ENCODE peak calls at places on chromosomes 2 and 18, in five cellular contexts. H, V, R, N and F are unnamed samples.

GRCh38 chr2:10196275-10196892 is 73.8 kb downstream of the RRM2 start:
- DNase-seq in R (no peak), N (peak; percentile 46), H (no peak), V (no peak), F (no peak)

GRCh38 chr2:7377861-7378569 is 460.8 kb downstream of the RNF144A start:
- DNase-seq in H (no peak), N (no peak), R (peak; percentile 37), V (peak; percentile 14), F (peak; percentile 81)

GRCh38 chr2:47907097-47907781 is 941 bp upstream of the FBXO11 start:
- DNase-seq in V (no peak), R (peak; percentile 27), H (peak; percentile 30), N (peak; percentile 42), F (no peak)

GRCh38 chr2:164028764-164029534 is 293.1 kb upstream of the FIGN start:
- DNase-seq in V (no peak), R (no peak), H (no peak), N (no peak), F (no peak)

GRCh38 chr18:79567481-79568147 is 112.0 kb upstream of the CTDP1 start:
- DNase-seq in R (peak; percentile 66), V (peak; percentile 57), H (no peak), N (no peak), F (no peak)

GRCh38 chr2:108963057-108963456 is 26.0 kb downstream of the EDAR start:
- DNase-seq in N (no peak), H (no peak), R (no peak), V (no peak), F (no peak)

GRCh38 chr18:35721431-35722081 is 140.0 kb downstream of the GALNT1 start:
- DNase-seq in R (no peak), V (no peak), H (no peak), N (no peak), F (no peak)

GRCh38 chr18:34352385-34353163 is 127.9 kb upstream of the NOL4 start:
- DNase-seq in H (no peak), R (no peak), V (no peak), N (no peak), F (no peak)

GRCh38 chr2:196336715-196337617 is 165.6 kb upstream of the STK17B start:
- DNase-seq in V (no peak), R (no peak), N (peak; percentile 13), H (peak; percentile 12), F (no peak)

GRCh38 chr2:240355001-240355891 is 80.2 kb upstream of the GPC1 start:
- DNase-seq in V (no peak), N (no peak), R (no peak), H (no peak), F (no peak)

DNA sequence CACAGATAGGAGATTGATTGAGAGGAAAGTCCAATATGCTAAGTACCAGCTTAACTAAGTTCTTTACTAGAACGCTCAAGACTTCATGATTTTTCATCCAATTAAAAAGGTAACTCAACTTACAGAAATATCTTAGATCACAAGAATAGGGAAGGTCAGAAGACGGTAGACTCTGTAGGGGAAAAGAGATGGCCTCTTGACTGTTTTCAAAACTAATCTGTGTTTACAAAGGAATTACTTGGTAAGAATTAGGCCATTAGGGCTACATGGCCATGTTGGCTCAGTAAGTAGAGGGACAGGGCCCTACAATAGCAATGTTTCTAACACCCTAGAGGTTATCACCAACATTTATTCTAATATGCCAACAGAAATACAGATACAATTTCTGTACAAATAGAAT is 172.7 kb upstream of the ZFP36L2 start:
- DNase-seq in R (no peak), H (no peak), N (no peak), V (no peak), F (no peak)
- H3K27ac ChIP-seq in R (peak overlapping the region; percentile 81), H (no peak overlapping the region), N (peak overlapping the region; percentile 75), V (no peak overlapping the region), F (no peak overlapping the region)

GRCh38 chr2:158570869-158571268 is 114.1 kb downstream of the PKP4 start:
- DNase-seq in H (no peak), N (no peak), V (no peak), R (no peak), F (no peak)

GRCh38 chr2:158569284-158569683 is 112.5 kb downstream of the PKP4 start:
- DNase-seq in V (no peak), R (no peak), N (no peak), H (no peak), F (no peak)

GRCh38 chr2:158575051-158575635 is 118.4 kb downstream of the PKP4 start:
- DNase-seq in V (no peak), N (no peak), H (no peak), R (no peak), F (no peak)

GRCh38 chr2:158578703-158579330 is 122.1 kb downstream of the PKP4 start:
- DNase-seq in V (no peak), R (no peak), H (no peak), N (no peak), F (no peak)

DNA sequence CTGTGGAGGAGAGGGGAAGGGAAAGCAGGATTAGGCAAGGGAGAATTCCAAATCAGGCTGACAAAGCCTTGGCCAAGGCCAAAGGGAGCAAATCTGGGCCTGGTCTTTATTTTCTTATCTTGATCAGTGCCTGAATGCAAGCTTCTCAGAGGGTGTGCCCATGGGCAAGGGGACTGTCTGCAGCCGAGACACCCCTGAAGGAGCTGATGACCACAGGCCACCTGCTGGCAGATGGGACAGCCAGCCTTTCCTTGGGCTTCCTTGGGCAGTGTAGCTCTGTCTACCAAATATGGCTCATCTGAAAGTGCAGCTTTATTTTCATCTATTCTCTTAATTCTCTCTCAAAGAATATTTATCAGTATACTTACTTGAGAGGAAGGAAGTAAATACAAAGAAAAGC is 117.0 kb downstream of the PKP4 start:
- DNase-seq in N (no peak), R (no peak), V (no peak), H (no peak), F (no peak)
- TF ChIP-seq CTCF in N (no peak), R (no peak), V (no peak), H (no peak), F (peak; percentile 47)

GRCh38 chr2:142880275-142880674 is 2.8 kb downstream of the KYNU start:
- DNase-seq in R (no peak), N (no peak), H (no peak), V (no peak), F (no peak)
- H3K4me3 ChIP-seq in R (no peak overlapping the region), N (no peak overlapping the region), H (no peak overlapping the region), V (no peak overlapping the region), F (no peak overlapping the region)

DNA sequence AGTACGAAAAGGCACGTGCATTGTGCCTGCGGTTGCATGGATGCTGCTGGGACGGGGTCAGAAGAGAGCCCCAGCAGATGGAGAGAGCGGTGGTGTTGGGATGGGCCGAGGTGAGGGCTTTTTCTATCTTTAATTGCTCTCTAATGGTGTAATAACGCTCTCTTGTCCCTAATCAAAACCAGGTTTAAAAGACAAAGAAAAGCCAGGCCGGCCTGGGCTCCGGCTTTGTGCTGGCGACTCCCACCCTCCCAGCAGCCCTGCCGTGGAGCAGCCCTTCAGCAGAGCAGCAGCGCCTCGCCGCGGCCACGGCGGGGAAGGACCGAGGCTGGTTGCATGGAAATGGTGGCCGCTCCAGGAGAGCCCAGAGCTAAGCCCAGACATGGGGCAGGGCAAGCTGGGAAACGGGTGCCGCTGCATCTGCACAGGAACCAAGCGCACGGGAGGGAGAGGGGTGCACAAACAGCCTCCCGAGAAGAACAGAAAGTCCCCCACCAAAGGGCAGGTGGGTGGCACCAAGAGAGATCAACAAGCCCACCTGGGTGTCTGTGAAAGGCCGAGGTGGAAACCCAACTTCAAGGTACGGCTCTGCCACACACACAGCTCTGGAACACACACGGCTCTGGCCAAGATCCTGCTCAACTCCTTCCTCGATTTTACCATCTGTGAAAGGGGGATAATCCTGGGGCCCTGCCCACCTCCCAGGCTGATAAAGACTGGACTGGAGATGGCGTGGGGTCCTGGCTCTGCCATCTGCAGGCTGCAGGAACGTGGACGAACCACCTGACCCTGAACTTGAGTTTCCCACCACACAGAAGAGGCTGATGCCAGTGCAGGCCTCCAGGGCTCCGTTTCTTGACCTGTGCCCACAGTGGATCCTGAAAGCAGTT is 15.0 kb downstream of the HS1BP3 start:
- DNase-seq in R (peak; percentile 82), H (peak; percentile 92), N (peak; percentile 88), V (peak; percentile 91), F (peak; percentile 95)
- H3K27ac ChIP-seq in R (peak overlapping the region; percentile 87), H (peak overlapping the region; percentile 75), N (peak overlapping the region; percentile 88), V (peak overlapping the region; percentile 73), F (peak overlapping the region; percentile 64)

GRCh38 chr2:181573140-181573736 is 83.7 kb downstream of the CERKL start:
- DNase-seq in N (no peak), R (no peak), H (no peak), V (no peak), F (no peak)
- TF ChIP-seq CTCF in N (peak; percentile 21), R (no peak), H (no peak), V (peak; percentile 16), F (peak; percentile 38)

DNA sequence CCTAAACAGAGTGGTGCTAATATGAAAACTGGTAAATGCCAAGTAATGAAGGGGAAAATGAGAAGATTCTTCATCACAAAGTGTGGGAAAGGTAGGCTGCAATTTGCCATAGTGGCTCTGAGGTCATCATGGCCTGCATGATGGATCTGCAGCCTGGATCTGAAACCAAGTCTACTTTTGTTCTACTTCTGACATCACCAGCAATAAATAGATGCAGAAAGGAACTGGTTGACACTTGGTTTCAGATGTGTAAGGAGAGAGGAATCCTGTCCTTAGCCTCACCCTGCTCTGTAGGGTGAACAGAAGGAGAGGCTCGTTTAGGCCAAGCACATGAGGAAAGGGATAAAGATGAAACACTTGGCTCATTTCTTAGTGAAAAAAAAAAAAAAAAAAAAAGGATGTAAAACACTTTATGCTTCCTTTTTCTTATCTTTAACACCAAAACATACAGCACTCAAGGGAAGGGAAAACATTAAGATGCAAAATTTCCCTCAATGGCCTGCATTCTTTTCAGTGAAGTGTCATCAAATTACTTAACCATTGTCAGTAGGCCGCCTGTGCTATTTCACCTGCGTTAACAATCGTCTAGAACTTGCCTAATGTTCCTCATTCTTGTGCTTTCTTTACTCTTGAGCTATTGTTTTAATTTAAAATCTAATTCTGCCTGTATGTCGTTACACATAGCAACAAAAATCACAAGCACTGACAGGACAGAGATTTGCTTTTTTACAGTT is 3.9 kb downstream of the NEB start:
- DNase-seq in V (no peak), R (no peak), H (no peak), N (no peak), F (no peak)
- H3K4me3 ChIP-seq in V (no peak overlapping the region), R (no peak overlapping the region), H (no peak overlapping the region), N (no peak overlapping the region), F (no peak overlapping the region)

GRCh38 chr2:21096458-21096857 is 27.3 kb upstream of the TDRD15 start:
- DNase-seq in H (no peak), V (no peak), R (no peak), N (no peak), F (no peak)

GRCh38 chr2:21097331-21097730 is 26.4 kb upstream of the TDRD15 start:
- DNase-seq in N (no peak), H (no peak), V (no peak), R (no peak), F (no peak)

GRCh38 chr2:21095714-21096113 is 28.1 kb upstream of the TDRD15 start:
- DNase-seq in V (no peak), H (no peak), R (no peak), N (no peak), F (no peak)

GRCh38 chr2:21095178-21095577 is 28.6 kb upstream of the TDRD15 start:
- DNase-seq in H (no peak), V (no peak), N (no peak), R (no peak), F (no peak)

DNA sequence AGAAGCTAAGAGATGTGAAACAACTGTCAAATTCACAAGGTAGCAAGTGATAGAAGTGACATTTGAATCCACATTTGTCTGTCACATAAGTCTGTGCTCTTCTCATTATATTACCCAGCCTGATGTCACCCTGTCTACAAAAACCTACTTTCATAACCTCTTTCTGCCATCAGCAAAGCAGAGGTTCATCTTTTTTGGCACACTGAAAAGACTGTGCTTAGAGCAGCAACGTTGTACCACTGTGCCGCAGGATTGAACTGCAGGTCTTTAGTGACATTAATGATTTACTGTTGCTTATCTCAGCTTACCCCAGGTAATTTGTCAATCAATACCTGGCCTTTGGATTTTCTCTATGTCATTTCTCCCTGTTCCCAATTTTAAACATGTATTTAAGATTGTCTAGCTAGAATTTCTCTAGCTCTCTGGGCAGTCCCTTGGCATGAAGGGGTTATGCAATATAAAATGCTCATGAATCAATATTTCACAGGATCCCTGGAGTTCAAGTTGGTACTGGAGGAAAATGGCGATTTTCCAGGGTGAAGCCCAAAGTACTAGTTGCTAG is 31.4 kb upstream of the TDRD15 start:
- DNase-seq in N (no peak), H (no peak), R (no peak), V (no peak), F (no peak)
- H3K27ac ChIP-seq in N (no peak overlapping the region), H (no peak overlapping the region), R (no peak overlapping the region), V (no peak overlapping the region), F (no peak overlapping the region)